ENCODE peak calls at places on chromosomes 6 and 20, in six cellular contexts. I is stomach; D is Panc1; E is glutamatergic neuron; O is choroid plexus epithelial cell; N is activated CD8-positive, alpha-beta T cell treated with anti-CD3 and anti-CD28 coated beads for 36 hours. K is an unnamed sample.

GRCh38 chr20:54364365-54364764 is 111.0 kb upstream of the DOK5 start:
- DNase-seq in I (no peak), D (no peak), E (no peak), O (no peak), N (no peak), K (no peak)

GRCh38 chr6:14499804-14500203 is 382.2 kb downstream of the CD83 start:
- DNase-seq in I (no peak), D (no peak), E (no peak), O (peak), N (no peak), K (no peak)

GRCh38 chr20:4613718-4614620 is 107.7 kb upstream of the PRND start:
- DNase-seq in I (peak), D (peak), E (peak), O (peak), N (peak), K (no peak)

GRCh38 chr6:45278367-45278766 is 49.8 kb upstream of the RUNX2 start:
- DNase-seq in I (no peak), D (no peak), E (no peak), O (no peak), N (no peak), K (no peak)

GRCh38 chr6:121971886-121972285 is 427.6 kb upstream of the HSF2 start:
- DNase-seq in I (no peak), D (no peak), E (no peak), O (peak), N (no peak), K (no peak)

GRCh38 chr6:6699741-6700367 is 111.3 kb downstream of the LY86 start:
- DNase-seq in I (peak), D (no peak), E (peak), O (peak), N (no peak), K (no peak)

GRCh38 chr6:52049252-52050050 is 38.0 kb downstream of the PKHD1 start:
- DNase-seq in I (no peak), D (peak), E (no peak), O (peak), N (no peak), K (no peak)

GRCh38 chr6:33418690-33419291 is 884 bp upstream of the CUTA start:
- DNase-seq in I (no peak), D (no peak), E (no peak), O (peak), N (peak), K (no peak)

GRCh38 chr20:2692886-2693285 is 306 bp downstream of the EBF4 start:
- DNase-seq in I (peak), D (no peak), E (peak), O (no peak), N (no peak), K (no peak)

GRCh38 chr6:31738048-31738979 is 1.5 kb upstream of the MSH5 start:
- DNase-seq in I (peak), D (no peak), E (no peak), O (peak), N (peak), K (no peak)

GRCh38 chr6:24851086-24851485 is 52.4 kb upstream of the ARMH2 start:
- DNase-seq in I (no peak), D (no peak), E (no peak), O (no peak), N (no peak), K (no peak)

GRCh38 chr6:113411006-113411405 is 446.1 kb upstream of the MARCKS start:
- DNase-seq in I (no peak), D (no peak), E (no peak), O (no peak), N (no peak), K (no peak)

GRCh38 chr6:113416166-113416565 is 441.0 kb upstream of the MARCKS start:
- DNase-seq in I (no peak), D (no peak), E (no peak), O (no peak), N (no peak), K (no peak)

GRCh38 chr6:113420290-113420689 is 436.9 kb upstream of the MARCKS start:
- DNase-seq in I (no peak), D (no peak), E (no peak), O (no peak), N (no peak), K (no peak)

GRCh38 chr6:113412589-113413367 is 444.4 kb upstream of the MARCKS start:
- DNase-seq in I (no peak), D (no peak), E (no peak), O (no peak), N (no peak), K (no peak)

GRCh38 chr6:113414511-113414910 is 442.6 kb upstream of the MARCKS start:
- DNase-seq in I (peak), D (peak), E (peak), O (peak), N (no peak), K (no peak)
- TF ChIP-seq CTCF in I (peak), D (peak), E (no peak), O (peak), N (no peak), K (peak)

DNA sequence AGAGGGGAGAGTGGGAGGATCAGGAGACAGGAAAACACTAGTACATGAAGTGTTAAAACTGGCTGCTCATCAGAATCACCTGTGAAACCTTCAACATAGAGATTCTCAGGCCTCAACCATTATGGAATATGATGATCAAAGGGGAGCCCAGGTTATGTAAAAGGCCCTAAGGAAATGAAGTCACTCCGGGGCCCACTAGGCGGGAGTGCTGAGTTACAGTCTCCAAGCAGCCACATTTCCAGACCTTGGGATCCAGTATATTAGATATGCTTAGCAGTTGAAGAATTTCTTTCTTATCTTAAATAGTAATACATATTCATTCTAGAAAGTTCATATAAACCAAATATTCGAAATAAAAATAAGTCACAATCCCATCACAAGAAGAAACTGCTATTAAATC is 476.3 kb downstream of the PRKN start:
- DNase-seq in I (no peak), D (no peak), E (no peak), O (peak), N (no peak), K (no peak)
- TF ChIP-seq CTCF in I (no peak), D (peak), E (no peak), O (peak), N (no peak), K (peak)

DNA sequence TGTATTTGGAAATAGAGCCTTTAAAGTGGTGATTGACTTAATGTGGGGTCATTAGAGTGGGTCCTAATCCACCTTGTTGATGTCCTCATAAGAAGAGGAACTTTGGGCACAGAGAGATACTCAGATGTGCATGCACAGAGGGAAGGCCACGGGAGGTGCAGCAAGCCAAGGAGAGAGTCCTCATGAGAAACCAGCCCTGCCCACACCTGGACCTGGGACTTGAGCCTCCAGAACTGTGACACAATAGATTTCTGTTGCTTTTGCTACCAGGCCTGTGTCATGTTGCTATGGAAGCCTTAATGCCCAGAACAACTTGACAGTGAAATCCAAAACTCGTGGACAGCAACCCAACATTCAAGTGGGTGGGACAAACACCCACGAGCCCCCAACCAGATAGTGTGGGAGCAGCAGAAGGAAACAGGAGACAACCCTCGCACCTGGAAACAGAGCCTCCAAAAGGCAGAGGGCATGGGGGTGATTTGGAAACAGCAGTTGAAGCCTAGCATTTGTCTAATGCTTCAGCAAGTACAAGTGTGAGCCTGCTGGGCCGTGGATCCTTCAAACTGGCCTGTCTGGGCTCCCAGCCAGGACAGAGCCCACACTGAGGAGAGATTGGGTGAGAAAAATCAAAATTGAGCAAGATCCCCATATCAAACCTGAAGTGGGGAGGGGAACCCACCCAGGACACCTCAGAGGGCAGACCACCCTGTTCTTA is 201.0 kb upstream of the CST7 start:
- DNase-seq in I (peak), D (no peak), E (no peak), O (no peak), N (no peak), K (no peak)
- TF ChIP-seq CTCF in I (no peak), D (no peak), E (no peak), O (no peak), N (no peak), K (no peak)

DNA sequence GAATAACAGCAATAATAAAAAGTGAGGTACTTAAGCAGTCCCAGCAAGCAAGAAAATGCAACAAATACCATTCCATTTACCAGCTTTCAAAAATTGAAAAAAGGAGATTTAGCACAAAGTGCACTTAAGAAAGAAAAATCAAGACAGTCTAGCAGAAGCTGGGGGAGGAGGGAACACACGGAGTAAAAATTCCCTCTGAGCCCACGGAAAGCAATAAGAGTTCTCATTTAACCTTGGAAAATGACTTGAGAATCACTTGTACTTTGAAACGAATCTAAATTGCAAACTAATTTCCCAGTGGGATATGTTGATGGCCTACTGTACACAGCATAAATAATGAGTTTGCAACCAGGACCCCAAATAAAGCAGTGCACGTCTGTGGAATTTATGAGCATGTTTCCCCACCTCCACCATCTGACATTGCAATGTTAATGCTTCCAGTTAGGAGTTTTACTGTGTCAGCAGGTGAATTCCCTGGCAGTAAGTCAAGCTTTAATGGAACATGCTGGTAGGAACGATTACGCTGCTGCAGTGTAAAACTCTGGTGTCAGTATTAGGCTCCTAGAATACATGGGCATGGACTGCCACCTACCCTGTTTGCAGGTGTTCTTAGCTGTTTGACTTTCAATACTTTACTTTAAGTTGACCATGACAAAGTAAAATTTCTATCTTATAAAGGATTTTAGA is 386.8 kb downstream of the HDGFL1 start:
- DNase-seq in I (no peak), D (no peak), E (no peak), O (no peak), N (no peak), K (no peak)
- TF ChIP-seq CTCF in I (no peak), D (no peak), E (no peak), O (no peak), N (no peak), K (no peak)

GRCh38 chr6:62045502-62045901 is 240.5 kb downstream of the KHDRBS2 start:
- DNase-seq in I (no peak), D (no peak), E (no peak), O (no peak), N (no peak), K (no peak)

GRCh38 chr6:62043079-62043478 is 242.9 kb downstream of the KHDRBS2 start:
- DNase-seq in I (no peak), D (no peak), E (no peak), O (no peak), N (no peak), K (no peak)

GRCh38 chr6:62039602-62040001 is 246.4 kb downstream of the KHDRBS2 start:
- DNase-seq in I (no peak), D (no peak), E (no peak), O (no peak), N (no peak), K (no peak)

GRCh38 chr6:62042444-62042843 is 243.6 kb downstream of the KHDRBS2 start:
- DNase-seq in I (no peak), D (no peak), E (no peak), O (no peak), N (no peak), K (no peak)
- TF ChIP-seq CTCF in I (no peak), D (no peak), E (no peak), O (no peak), N (no peak), K (no peak)

GRCh38 chr6:35170891-35171290 is 29.8 kb upstream of the TCP11 start:
- DNase-seq in I (no peak), D (no peak), E (no peak), O (no peak), N (no peak), K (no peak)

GRCh38 chr6:35170166-35170565 is 29.0 kb upstream of the TCP11 start:
- DNase-seq in I (no peak), D (no peak), E (no peak), O (peak), N (no peak), K (no peak)

GRCh38 chr6:35174043-35174434 is 32.9 kb upstream of the TCP11 start:
- DNase-seq in I (no peak), D (no peak), E (no peak), O (no peak), N (no peak), K (no peak)

GRCh38 chr6:35176625-35177024 is 35.5 kb upstream of the TCP11 start:
- DNase-seq in I (no peak), D (no peak), E (no peak), O (no peak), N (no peak), K (no peak)

GRCh38 chr6:35173068-35174042 is 32.2 kb upstream of the TCP11 start:
- DNase-seq in I (no peak), D (no peak), E (no peak), O (peak), N (no peak), K (no peak)
- TF ChIP-seq CTCF in I (no peak), D (no peak), E (no peak), O (peak), N (no peak), K (no peak)